ENCODE peak calls at places on chromosomes 3 and 15, in five cellular contexts. One of them, this sample, is unnamed.

GRCh38 chr15:67928666-67929065 is 88.8 kb upstream of the RNU6-1 start:
- DNase-seq in left cardiac atrium: no peak
- DNase-seq in NCI-H1930: no peak
- DNase-seq in NCI-H1694 treated with DMSO at 0.1 percent for 48 hours: no peak
- DNase-seq in posterior cingulate gyrus: no peak
- DNase-seq in this sample: no peak

GRCh38 chr15:91946075-91946474 is 92.6 kb downstream of the SLCO3A1 start:
- DNase-seq in NCI-H1694 treated with DMSO at 0.1 percent for 48 hours: no peak
- DNase-seq in NCI-H1930: no peak
- DNase-seq in posterior cingulate gyrus: no peak
- DNase-seq in left cardiac atrium: no peak
- DNase-seq in this sample: peak

GRCh38 chr3:184525337-184526157 is 36.0 kb upstream of the EPHB3 start:
- DNase-seq in NCI-H1930: peak
- DNase-seq in NCI-H1694 treated with DMSO at 0.1 percent for 48 hours: no peak
- DNase-seq in left cardiac atrium: peak
- DNase-seq in posterior cingulate gyrus: no peak
- DNase-seq in this sample: peak

GRCh38 chr15:66877558-66878285 is 175.7 kb downstream of the SMAD6 start:
- DNase-seq in left cardiac atrium: peak
- DNase-seq in NCI-H1930: no peak
- DNase-seq in posterior cingulate gyrus: no peak
- DNase-seq in NCI-H1694 treated with DMSO at 0.1 percent for 48 hours: no peak
- DNase-seq in this sample: no peak

GRCh38 chr15:82393671-82394070 is 35.9 kb upstream of the GOLGA6L9 start:
- DNase-seq in posterior cingulate gyrus: no peak
- DNase-seq in left cardiac atrium: no peak
- DNase-seq in NCI-H1930: no peak
- DNase-seq in NCI-H1694 treated with DMSO at 0.1 percent for 48 hours: no peak
- DNase-seq in this sample: no peak

GRCh38 chr3:174253221-174253620 is 605.9 kb upstream of the NAALADL2 start:
- DNase-seq in NCI-H1930: no peak
- DNase-seq in left cardiac atrium: no peak
- DNase-seq in NCI-H1694 treated with DMSO at 0.1 percent for 48 hours: peak
- DNase-seq in posterior cingulate gyrus: no peak
- DNase-seq in this sample: peak

GRCh38 chr3:128491071-128491899 is 1.7 kb downstream of the GATA2 start:
- DNase-seq in posterior cingulate gyrus: no peak
- DNase-seq in NCI-H1694 treated with DMSO at 0.1 percent for 48 hours: no peak
- DNase-seq in left cardiac atrium: no peak
- DNase-seq in NCI-H1930: no peak
- DNase-seq in this sample: peak

GRCh38 chr3:142963266-142964149 is at the start of gene PAQR9:
- DNase-seq in left cardiac atrium: peak
- DNase-seq in posterior cingulate gyrus: peak
- DNase-seq in NCI-H1694 treated with DMSO at 0.1 percent for 48 hours: no peak
- DNase-seq in NCI-H1930: no peak
- DNase-seq in this sample: peak

GRCh38 chr3:134336587-134336986 is 37.7 kb downstream of the AMOTL2 start:
- DNase-seq in NCI-H1930: no peak
- DNase-seq in posterior cingulate gyrus: no peak
- DNase-seq in left cardiac atrium: no peak
- DNase-seq in NCI-H1694 treated with DMSO at 0.1 percent for 48 hours: no peak
- DNase-seq in this sample: peak

GRCh38 chr3:73432021-73432722 is 192.6 kb downstream of the PDZRN3 start:
- DNase-seq in left cardiac atrium: peak
- DNase-seq in NCI-H1930: no peak
- DNase-seq in posterior cingulate gyrus: no peak
- DNase-seq in NCI-H1694 treated with DMSO at 0.1 percent for 48 hours: peak
- DNase-seq in this sample: peak

GRCh38 chr15:89299896-89300295 is 34.7 kb downstream of the POLG start:
- DNase-seq in NCI-H1694 treated with DMSO at 0.1 percent for 48 hours: no peak
- DNase-seq in NCI-H1930: no peak
- DNase-seq in left cardiac atrium: no peak
- DNase-seq in posterior cingulate gyrus: no peak
- DNase-seq in this sample: peak

GRCh38 chr3:61117045-61117898 is 134.0 kb downstream of the FHIT start:
- DNase-seq in posterior cingulate gyrus: no peak
- DNase-seq in left cardiac atrium: no peak
- DNase-seq in NCI-H1694 treated with DMSO at 0.1 percent for 48 hours: no peak
- DNase-seq in NCI-H1930: peak
- DNase-seq in this sample: no peak

GRCh38 chr3:66004244-66004643 is 34.5 kb downstream of the MAGI1 start:
- DNase-seq in NCI-H1930: no peak
- DNase-seq in left cardiac atrium: no peak
- DNase-seq in posterior cingulate gyrus: peak
- DNase-seq in NCI-H1694 treated with DMSO at 0.1 percent for 48 hours: no peak
- DNase-seq in this sample: no peak

GRCh38 chr15:91807122-91807521 is 46.4 kb upstream of the SLCO3A1 start:
- DNase-seq in left cardiac atrium: no peak
- DNase-seq in NCI-H1694 treated with DMSO at 0.1 percent for 48 hours: no peak
- DNase-seq in NCI-H1930: peak
- DNase-seq in posterior cingulate gyrus: no peak
- DNase-seq in this sample: no peak

GRCh38 chr15:88513195-88513594 is 33.3 kb downstream of the DET1 start:
- DNase-seq in left cardiac atrium: no peak
- DNase-seq in NCI-H1694 treated with DMSO at 0.1 percent for 48 hours: no peak
- DNase-seq in posterior cingulate gyrus: no peak
- DNase-seq in NCI-H1930: no peak
- DNase-seq in this sample: no peak

GRCh38 chr15:65638107-65638506 is 16.4 kb downstream of the SLC24A1 start:
- DNase-seq in NCI-H1930: no peak
- DNase-seq in NCI-H1694 treated with DMSO at 0.1 percent for 48 hours: no peak
- DNase-seq in posterior cingulate gyrus: no peak
- DNase-seq in left cardiac atrium: no peak
- DNase-seq in this sample: no peak